ENCODE peak calls at places on chromosomes 5 and 9, in five cellular contexts. One of them, this sample, is unnamed.

GRCh38 chr5:108686676-108687075 is 61.0 kb upstream of the FER start:
- DNase-seq in A549: no peak
- DNase-seq in H1: no peak
- DNase-seq in K562: no peak
- DNase-seq in HepG2: no peak
- DNase-seq in this sample: no peak

GRCh38 chr5:86861514-86861913 is 243.8 kb downstream of the COX7C start:
- DNase-seq in A549: no peak
- DNase-seq in H1: no peak
- DNase-seq in K562: no peak
- DNase-seq in HepG2: no peak
- DNase-seq in this sample: no peak

GRCh38 chr5:38182991-38183390 is 75.4 kb upstream of the EGFLAM start:
- DNase-seq in A549: no peak
- DNase-seq in H1: no peak
- DNase-seq in K562: no peak
- DNase-seq in HepG2: no peak
- DNase-seq in this sample: no peak

GRCh38 chr5:173139631-173140030 is 4.7 kb upstream of the BNIP1 start:
- DNase-seq in A549: no peak
- DNase-seq in H1: no peak
- DNase-seq in K562: no peak
- DNase-seq in HepG2: peak
- DNase-seq in this sample: no peak

GRCh38 chr9:100598641-100599145 is 20.8 kb downstream of the CAVIN4 start:
- DNase-seq in A549: peak
- DNase-seq in H1: peak
- DNase-seq in K562: peak
- DNase-seq in HepG2: peak
- DNase-seq in this sample: no peak

GRCh38 chr5:61097465-61097864 is 64.8 kb downstream of the SMIM15 start:
- DNase-seq in A549: no peak
- DNase-seq in H1: no peak
- DNase-seq in K562: no peak
- DNase-seq in HepG2: no peak
- DNase-seq in this sample: no peak

GRCh38 chr5:124735169-124735858 is 11.1 kb downstream of the ZNF608 start:
- DNase-seq in A549: no peak
- DNase-seq in H1: no peak
- DNase-seq in K562: peak
- DNase-seq in HepG2: no peak
- DNase-seq in this sample: no peak

GRCh38 chr5:74934949-74935751 is 69.0 kb upstream of the FAM169A start:
- DNase-seq in A549: no peak
- DNase-seq in H1: no peak
- DNase-seq in K562: no peak
- DNase-seq in HepG2: peak
- DNase-seq in this sample: no peak

GRCh38 chr9:91949946-91950664 is at the start of gene ROR2:
- DNase-seq in A549: peak
- DNase-seq in H1: no peak
- DNase-seq in K562: peak
- DNase-seq in HepG2: no peak
- DNase-seq in this sample: no peak

GRCh38 chr9:131434673-131435072 is 40.8 kb downstream of the PRRC2B start:
- DNase-seq in A549: no peak
- DNase-seq in H1: no peak
- DNase-seq in K562: no peak
- DNase-seq in HepG2: no peak
- DNase-seq in this sample: no peak

GRCh38 chr5:181218795-181219124 is 4.3 kb upstream of the TRIM41 start:
- DNase-seq in A549: no peak
- DNase-seq in H1: no peak
- DNase-seq in K562: no peak
- DNase-seq in HepG2: no peak
- DNase-seq in this sample: no peak

GRCh38 chr9:136093995-136094881 is 851 bp downstream of the NACC2 start:
- DNase-seq in A549: peak
- DNase-seq in H1: no peak
- DNase-seq in K562: peak
- DNase-seq in HepG2: peak
- DNase-seq in this sample: no peak
- TF ChIP-seq CHD2 in A549: no peak
- TF ChIP-seq CHD2 in H1: no peak
- TF ChIP-seq CHD2 in K562: no peak
- TF ChIP-seq CHD2 in HepG2: no peak
- TF ChIP-seq CHD2 in this sample: no peak

DNA sequence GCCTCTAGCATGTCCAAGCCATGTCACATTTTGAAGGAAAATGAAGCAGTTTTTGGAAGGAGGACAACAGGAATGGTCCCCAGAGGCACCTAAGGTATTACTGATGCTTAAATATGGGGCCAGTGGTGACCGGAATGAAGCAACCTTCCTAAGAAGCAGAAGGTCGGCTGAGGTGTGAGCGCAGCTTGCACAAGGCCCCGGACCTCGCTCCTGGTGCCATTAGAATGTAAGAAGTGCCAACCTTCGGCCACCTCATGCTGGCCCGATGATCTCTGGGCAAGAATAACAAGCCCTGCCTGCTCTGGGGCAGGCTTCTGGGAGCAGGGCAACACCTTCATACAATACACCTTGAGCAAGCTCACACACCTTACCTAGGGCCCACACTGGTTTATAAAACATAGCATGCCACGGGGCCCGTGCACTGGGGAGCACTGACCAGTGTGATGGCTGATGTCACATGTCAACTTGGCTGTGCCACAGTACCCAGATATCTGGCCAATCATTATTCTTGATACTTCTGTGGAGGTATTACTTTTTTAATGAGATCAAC is 21.9 kb downstream of the SEMA4D start:
- DNase-seq in A549: no peak
- DNase-seq in H1: no peak
- DNase-seq in K562: no peak
- DNase-seq in HepG2: no peak
- DNase-seq in this sample: no peak
- TF ChIP-seq CEBPB in A549: no peak
- TF ChIP-seq CEBPB in H1: no peak
- TF ChIP-seq CEBPB in K562: no peak
- TF ChIP-seq CEBPB in HepG2: no peak
- TF ChIP-seq CEBPB in this sample: no peak

GRCh38 chr5:14716755-14717752 is 52.5 kb downstream of the OTULIN start:
- DNase-seq in A549: no peak
- DNase-seq in H1: no peak
- DNase-seq in K562: no peak
- DNase-seq in HepG2: no peak
- DNase-seq in this sample: no peak
- TF ChIP-seq CHD2 in A549: no peak
- TF ChIP-seq CHD2 in H1: no peak
- TF ChIP-seq CHD2 in K562: no peak
- TF ChIP-seq CHD2 in HepG2: no peak
- TF ChIP-seq CHD2 in this sample: no peak

GRCh38 chr9:85349046-85349445 is 392.7 kb downstream of the AGTPBP1 start:
- DNase-seq in A549: no peak
- DNase-seq in H1: no peak
- DNase-seq in K562: no peak
- DNase-seq in HepG2: no peak
- DNase-seq in this sample: no peak
- TF ChIP-seq CEBPB in A549: no peak
- TF ChIP-seq CEBPB in H1: no peak
- TF ChIP-seq CEBPB in K562: no peak
- TF ChIP-seq CEBPB in HepG2: no peak
- TF ChIP-seq CEBPB in this sample: no peak

GRCh38 chr9:33418090-33418489 is 15.7 kb upstream of the AQP7 start:
- DNase-seq in A549: no peak
- DNase-seq in H1: no peak
- DNase-seq in K562: no peak
- DNase-seq in HepG2: no peak
- DNase-seq in this sample: no peak

GRCh38 chr9:33416996-33417395 is 14.6 kb upstream of the AQP7 start:
- DNase-seq in A549: no peak
- DNase-seq in H1: no peak
- DNase-seq in K562: no peak
- DNase-seq in HepG2: no peak
- DNase-seq in this sample: no peak

GRCh38 chr9:33419904-33420303 is 17.5 kb upstream of the AQP7 start:
- DNase-seq in A549: no peak
- DNase-seq in H1: no peak
- DNase-seq in K562: no peak
- DNase-seq in HepG2: no peak
- DNase-seq in this sample: no peak

GRCh38 chr9:33414263-33414662 is 11.9 kb upstream of the AQP7 start:
- DNase-seq in A549: no peak
- DNase-seq in H1: no peak
- DNase-seq in K562: no peak
- DNase-seq in HepG2: no peak
- DNase-seq in this sample: no peak

DNA sequence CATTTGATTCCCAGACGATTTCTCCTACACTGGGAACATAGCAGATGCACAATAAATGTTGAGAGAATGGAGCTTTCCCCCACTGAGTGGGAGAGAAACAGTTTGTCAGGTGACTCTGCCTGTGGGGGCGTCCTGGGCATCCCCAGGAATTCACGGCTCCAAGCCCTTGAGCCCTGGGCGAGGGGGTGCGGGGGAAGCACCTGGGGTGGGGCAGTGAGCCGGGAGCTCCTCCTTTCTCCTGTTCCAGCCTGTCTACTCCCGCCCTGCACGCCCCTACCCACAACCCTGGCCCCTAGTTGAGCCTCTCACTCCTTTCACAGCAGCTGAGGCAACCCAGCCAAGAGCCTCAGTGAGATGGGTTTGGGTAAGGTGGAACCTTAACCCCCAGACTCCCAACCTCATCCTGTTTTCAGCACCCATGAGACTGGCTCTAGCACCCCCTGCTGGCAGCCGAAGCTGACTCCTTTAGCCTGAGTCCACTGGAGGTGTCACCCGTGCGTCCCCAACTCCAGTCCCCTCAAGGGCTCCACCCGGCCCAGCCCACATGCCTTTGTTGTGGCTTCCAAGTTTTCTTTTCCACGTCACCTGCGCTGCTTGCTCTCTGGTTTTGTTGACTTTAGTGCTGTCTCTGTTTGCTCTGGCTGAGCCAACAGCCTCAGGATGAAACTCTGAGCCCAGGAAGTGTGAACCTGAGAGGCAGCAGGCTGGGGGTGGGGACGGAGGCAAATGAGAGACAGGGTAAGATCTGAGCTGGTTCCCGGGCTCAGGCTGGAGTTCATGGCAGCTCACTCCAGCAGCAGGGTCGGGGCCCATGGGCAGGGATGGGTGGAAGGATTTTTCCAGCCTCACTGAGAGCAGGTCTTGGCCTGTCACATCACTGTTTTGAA is 13.0 kb upstream of the AQP7 start:
- DNase-seq in A549: peak
- DNase-seq in H1: peak
- DNase-seq in K562: peak
- DNase-seq in HepG2: peak
- DNase-seq in this sample: peak
- TF ChIP-seq CHD2 in A549: no peak
- TF ChIP-seq CHD2 in H1: no peak
- TF ChIP-seq CHD2 in K562: no peak
- TF ChIP-seq CHD2 in HepG2: no peak
- TF ChIP-seq CHD2 in this sample: no peak

This sample was measured in GM12878.